ENCODE peak calls at places on chromosomes 4 and X, in ten cellular contexts. V is sciatic nerve; Z is A172; T is left colon; U is upper lobe of right lung; O is gastrocnemius medialis; G is NCI-H345; Y is NCI-H1092 treated with DMSO at 0.1 percent for 48 hours; L is head of caudate nucleus; S is stimulated activated CD4-positive, alpha-beta T cell treated with anti-CD3 and anti-CD28 coated beads, Interleukin-4, amount 100 ng/mL, for 1 hour. N is an unnamed sample.

GRCh38 chr4:138200236-138200590 is 41.9 kb downstream of the SLC7A11 start:
- DNase-seq in T (no peak), Z (no peak), O (no peak), L (no peak), S (no peak), V (no peak), G (no peak), U (no peak), Y (no peak), N (no peak)

GRCh38 chrX:55056820-55057690 is 17.8 kb upstream of the PAGE2B start:
- DNase-seq in G (no peak), S (no peak), Z (peak; percentile 11), T (no peak), L (no peak), U (no peak), O (no peak), V (no peak), Y (peak; percentile 69), N (peak; percentile 57)

GRCh38 chrX:150200820-150201287 is 162.3 kb upstream of the MAMLD1 start:
- DNase-seq in G (peak; percentile 20), S (peak; percentile 37), V (no peak), Y (peak; percentile 85), U (no peak), O (peak; percentile 64), T (peak; percentile 49), L (no peak), Z (peak; percentile 100), N (no peak)

GRCh38 chr4:123506311-123506685 is 109.7 kb downstream of the SPRY1 start:
- DNase-seq in Y (peak; percentile 38), O (no peak), U (no peak), L (no peak), Z (no peak), G (no peak), V (no peak), S (no peak), T (no peak), N (peak; percentile 20)

GRCh38 chr4:56817840-56818491 is 3.5 kb downstream of the SPINK2 start:
- DNase-seq in L (no peak), S (peak; percentile 5), V (no peak), T (no peak), U (no peak), G (no peak), O (no peak), Z (peak; percentile 15), Y (no peak), N (no peak)

GRCh38 chr4:54558889-54559682 is 98.7 kb upstream of the KIT start:
- DNase-seq in L (no peak), Z (no peak), T (no peak), G (no peak), S (no peak), V (no peak), O (no peak), U (no peak), Y (no peak), N (no peak)

GRCh38 chr4:119683518-119683917 is 54.9 kb upstream of the PDE5A start:
- DNase-seq in Z (no peak), O (no peak), T (no peak), U (no peak), V (no peak), S (no peak), L (no peak), Y (no peak), G (no peak), N (no peak)

GRCh38 chr4:79597266-79597665 is 189.2 kb upstream of the GK2 start:
- DNase-seq in G (no peak), Y (no peak), V (no peak), L (no peak), O (no peak), T (no peak), Z (peak; percentile 0), S (no peak), U (no peak), N (no peak)

GRCh38 chrX:93673056-93673868 is at the start of gene NAP1L3:
- DNase-seq in T (peak; percentile 26), S (peak; percentile 62), U (peak; percentile 63), V (peak; percentile 76), L (peak; percentile 85), Z (peak; percentile 28), O (no peak), G (peak; percentile 88), Y (peak; percentile 97), N (peak; percentile 75)

GRCh38 chrX:121114691-121115090 is 67.3 kb downstream of the GLUD2 start:
- DNase-seq in S (no peak), T (no peak), O (no peak), Z (no peak), G (no peak), U (no peak), Y (no peak), L (no peak), V (no peak), N (no peak)

GRCh38 chr4:16794816-16795445 is 103.5 kb downstream of the LDB2 start:
- DNase-seq in G (no peak), Y (no peak), L (peak; percentile 76), V (peak; percentile 72), Z (no peak), T (no peak), U (no peak), O (no peak), S (no peak), N (no peak)

GRCh38 chr4:22237846-22238513 is 277.9 kb downstream of the ADGRA3 start:
- DNase-seq in O (no peak), L (no peak), T (peak; percentile 46), Y (peak; percentile 69), V (no peak), S (no peak), Z (no peak), G (peak; percentile 22), U (no peak), N (no peak)

GRCh38 chrX:130100180-130100579 is 10.1 kb downstream of the ELF4 start:
- DNase-seq in T (peak; percentile 68), U (no peak), L (no peak), O (peak; percentile 40), V (no peak), G (no peak), Z (no peak), S (no peak), Y (no peak), N (no peak)

GRCh38 chr4:156594619-156595018 is 377.0 kb downstream of the PDGFC start:
- DNase-seq in G (peak; percentile 20), Y (no peak), T (peak; percentile 26), O (peak; percentile 13), S (no peak), V (peak; percentile 79), U (no peak), Z (no peak), L (peak; percentile 49), N (no peak)

GRCh38 chrX:38627683-38628082 is 66.3 kb downstream of the TSPAN7 start:
- DNase-seq in Z (peak; percentile 1), V (no peak), G (no peak), Y (no peak), T (no peak), O (no peak), L (no peak), S (no peak), U (no peak), N (peak; percentile 2)